ENCODE peak calls at places on chromosomes 16 and 17, in six cellular contexts. G is CD8-positive, alpha-beta memory T cell; B is GM23248; A is activated T-helper 1 cell treated with anti-CD3 and anti-CD28 coated beads, Interleukin-2, amount 50 U/mL, for 16 hours; L is GDM1; I is EH. P is an unnamed sample.

GRCh38 chr16:60932600-60932999 is 1103.6 kb downstream of the CDH8 start:
- DNase-seq in A (no peak), B (no peak), G (no peak), L (no peak), I (no peak), P (no peak)

GRCh38 chr17:17564896-17565295 is 26.6 kb downstream of the PEMT start:
- DNase-seq in G (no peak), I (no peak), L (no peak), A (no peak), B (no peak), P (no peak)

GRCh38 chr17:78416791-78417530 is 38.5 kb downstream of the PGS1 start:
- DNase-seq in A (no peak), G (no peak), I (no peak), B (no peak), L (peak), P (no peak)

GRCh38 chr17:79970576-79971068 is 65.0 kb downstream of the TBC1D16 start:
- DNase-seq in G (peak), L (peak), I (peak), B (peak), A (no peak), P (no peak)

GRCh38 chr16:73124097-73124652 is 76.2 kb upstream of the ZFHX3 start:
- DNase-seq in L (no peak), B (peak), G (no peak), I (no peak), A (no peak), P (no peak)

GRCh38 chr16:72469932-72470331 is 298.0 kb upstream of the PMFBP1 start:
- DNase-seq in G (no peak), A (no peak), B (no peak), L (no peak), I (no peak), P (no peak)

GRCh38 chr16:27322858-27323780 is 9.3 kb downstream of the IL4R start:
- DNase-seq in L (no peak), A (no peak), B (no peak), G (peak), I (no peak), P (no peak)

GRCh38 chr17:40313660-40314556 is 4.9 kb downstream of the RARA start:
- DNase-seq in B (peak), L (no peak), A (no peak), G (no peak), I (no peak), P (no peak)

GRCh38 chr17:76357597-76358158 is 4.0 kb upstream of the PRPSAP1 start:
- DNase-seq in L (no peak), G (no peak), A (no peak), B (no peak), I (no peak), P (no peak)

GRCh38 chr17:50421308-50422031 is 4.5 kb upstream of the ACSF2 start:
- DNase-seq in B (peak), L (no peak), A (no peak), I (peak), G (no peak), P (no peak)

GRCh38 chr17:63455417-63455816 is 9.3 kb upstream of the CYB561 start:
- DNase-seq in A (no peak), I (peak), G (no peak), B (no peak), L (no peak), P (no peak)

GRCh38 chr16:26598061-26598460 is 468.7 kb upstream of the C16orf82 start:
- DNase-seq in L (no peak), G (peak), I (no peak), B (no peak), A (peak), P (peak)

GRCh38 chr16:46629331-46629843 is 8.2 kb upstream of the SHCBP1 start:
- DNase-seq in L (no peak), I (peak), B (peak), A (no peak), G (no peak), P (no peak)

GRCh38 chr16:8967437-8967821 is 3.7 kb upstream of the USP7 start:
- DNase-seq in L (no peak), B (no peak), A (no peak), I (no peak), G (no peak), P (no peak)

GRCh38 chr16:70709457-70709856 is 23.6 kb upstream of the MTSS2 start:
- DNase-seq in G (no peak), L (no peak), A (no peak), I (no peak), B (no peak), P (no peak)

GRCh38 chr16:84462296-84463210 is 41.9 kb downstream of the MEAK7 start:
- DNase-seq in L (no peak), G (no peak), I (no peak), B (peak), A (no peak), P (no peak)

GRCh38 chr17:58666858-58667267 is 25.0 kb downstream of the TEX14 start:
- DNase-seq in I (peak), L (peak), A (no peak), B (no peak), G (no peak), P (no peak)

GRCh38 chr16:8796469-8797363 is 723 bp downstream of the TMEM186 start:
- DNase-seq in I (peak), L (no peak), G (no peak), B (peak), A (no peak), P (no peak)

GRCh38 chr16:65937455-65937854 is 429.0 kb upstream of the CDH5 start:
- DNase-seq in A (no peak), L (no peak), I (no peak), B (no peak), G (no peak), P (no peak)

GRCh38 chr17:48728232-48729231 is at the start of gene HOXB13:
- DNase-seq in B (peak), I (peak), G (no peak), L (no peak), A (no peak), P (no peak)

GRCh38 chr17:15262291-15263205 is 2.6 kb downstream of the PMP22 start:
- DNase-seq in B (peak), A (no peak), G (no peak), L (no peak), I (peak), P (no peak)

GRCh38 chr17:5513610-5514009 is 27.2 kb downstream of the MIS12 start:
- DNase-seq in B (no peak), A (no peak), I (no peak), L (no peak), G (peak), P (no peak)

GRCh38 chr16:72400257-72401078 is 228.5 kb upstream of the PMFBP1 start:
- DNase-seq in G (no peak), I (peak), L (peak), A (no peak), B (peak), P (no peak)

GRCh38 chr17:9971991-9972390 is 66.9 kb upstream of the RCVRN start:
- DNase-seq in A (no peak), G (no peak), B (peak), L (no peak), I (peak), P (no peak)

GRCh38 chr16:3987231-3987630 is 106.7 kb upstream of the CREBBP start:
- DNase-seq in B (no peak), I (no peak), G (no peak), A (no peak), L (no peak), P (no peak)

P was measured in activated T-helper 2 cell treated with anti-CD3 and anti-CD28 coated beads, Interferon-gamma antibody, Interleukin-2, Interleukin-4, amounts not matched to agents 10 μg/mL and 5 μg/mL and 100 μg/mL, durations not matched to agents 14 hours and 24 hours and 36 hours.